ENCODE peak calls at places on chromosome 15, in five cellular contexts. M is CD8-positive, alpha-beta T cell; N is pancreas; K is A549; E is foreskin keratinocyte. R is an unnamed sample.

GRCh38 chr15:81113204-81113657 is 20.8 kb upstream of the CFAP161 start:
- ATAC-seq in M (no peak), N (peak; percentile 95), K (no peak), E (no peak), R (no peak)

GRCh38 chr15:38652998-38653397 is 88.4 kb upstream of the RASGRP1 start:
- ATAC-seq in M (peak; percentile 77), N (peak; percentile 19), K (no peak), E (no peak), R (no peak)

GRCh38 chr15:48574187-48574586 is 71.3 kb downstream of the FBN1 start:
- ATAC-seq in M (no peak), N (no peak), K (no peak), E (no peak), R (no peak)

GRCh38 chr15:60797444-60798040 is 318.6 kb upstream of the ICE2 start:
- ATAC-seq in M (no peak), N (peak; percentile 39), K (no peak), E (no peak), R (no peak)

GRCh38 chr15:76973362-76973743 is 21.6 kb upstream of the PSTPIP1 start:
- ATAC-seq in M (peak; percentile 84), N (peak; percentile 52), K (no peak), E (peak; percentile 38), R (no peak)

GRCh38 chr15:33860749-33861148 is 107.5 kb upstream of the CHRM5 start:
- ATAC-seq in M (no peak), N (no peak), K (peak; percentile 79), E (peak; percentile 94), R (no peak)

GRCh38 chr15:48636511-48636910 is 9.0 kb downstream of the FBN1 start:
- ATAC-seq in M (no peak), N (no peak), K (no peak), E (no peak), R (no peak)

GRCh38 chr15:76310470-76311070 is 699 bp downstream of the ETFA start:
- ATAC-seq in M (peak; percentile 6), N (peak; percentile 40), K (peak; percentile 23), E (peak; percentile 8), R (peak; percentile 5)

GRCh38 chr15:68550498-68551295 is 28.1 kb upstream of the CORO2B start:
- ATAC-seq in M (no peak), N (peak; percentile 94), K (peak; percentile 41), E (peak; percentile 29), R (peak; percentile 34)

GRCh38 chr15:48696627-48697312 is 51.3 kb upstream of the FBN1 start:
- ATAC-seq in M (no peak), N (no peak), K (no peak), E (peak; percentile 42), R (no peak)

GRCh38 chr15:36843822-36844221 is 256.5 kb downstream of the MEIS2 start:
- ATAC-seq in M (no peak), N (no peak), K (no peak), E (no peak), R (no peak)
- H3K27ac ChIP-seq in M (no peak overlapping the region), N (no peak overlapping the region), K (no peak overlapping the region), E (no peak overlapping the region), R (no peak overlapping the region)

GRCh38 chr15:88256261-88257230 is at the start of gene NTRK3:
- ATAC-seq in M (no peak), N (peak; percentile 27), K (peak; percentile 45), E (no peak), R (no peak)
- TF ChIP-seq CTCF in M (no peak), N (no peak), K (no peak), E (no peak), R (no peak)

GRCh38 chr15:95475067-95475466 is 855.4 kb upstream of the NR2F2 start:
- ATAC-seq in M (no peak), N (no peak), K (no peak), E (no peak), R (no peak)

GRCh38 chr15:95468820-95469219 is 861.7 kb upstream of the NR2F2 start:
- ATAC-seq in M (no peak), N (no peak), K (no peak), E (no peak), R (no peak)

GRCh38 chr15:95470997-95471692 is 859.4 kb upstream of the NR2F2 start:
- ATAC-seq in M (no peak), N (peak; percentile 28), K (no peak), E (no peak), R (no peak)

GRCh38 chr15:95469601-95470000 is 860.9 kb upstream of the NR2F2 start:
- ATAC-seq in M (no peak), N (no peak), K (no peak), E (no peak), R (no peak)

GRCh38 chr15:95470529-95470928 is 860.0 kb upstream of the NR2F2 start:
- ATAC-seq in M (no peak), N (no peak), K (no peak), E (no peak), R (no peak)
- H3K27ac ChIP-seq in M (no peak overlapping the region), N (no peak overlapping the region), K (no peak overlapping the region), E (no peak overlapping the region), R (no peak overlapping the region)

GRCh38 chr15:78808550-78808949 is 2.7 kb downstream of the ADAMTS7 start:
- ATAC-seq in M (peak; percentile 41), N (peak; percentile 45), K (no peak), E (peak; percentile 51), R (no peak)

GRCh38 chr15:78810003-78810376 is 1.3 kb downstream of the ADAMTS7 start:
- ATAC-seq in M (no peak), N (no peak), K (peak; percentile 5), E (peak; percentile 3), R (no peak)

GRCh38 chr15:78811124-78811824 is at the start of gene ADAMTS7:
- ATAC-seq in M (peak; percentile 73), N (peak; percentile 92), K (peak; percentile 86), E (peak; percentile 71), R (peak; percentile 93)

GRCh38 chr15:78810377-78811123 is 714 bp downstream of the ADAMTS7 start:
- ATAC-seq in M (peak; percentile 15), N (peak; percentile 15), K (peak; percentile 54), E (peak; percentile 17), R (peak; percentile 32)

GRCh38 chr15:78811825-78812183 is 540 bp upstream of the ADAMTS7 start:
- ATAC-seq in M (peak; percentile 9), N (peak; percentile 8), K (peak; percentile 11), E (peak; percentile 16), R (peak; percentile 31)
- TF ChIP-seq CTCF in M (peak; percentile 7), N (no peak), K (peak; percentile 20), E (no peak), R (no peak)

GRCh38 chr15:35695002-35695401 is 149.0 kb upstream of the DPH6 start:
- ATAC-seq in M (no peak), N (no peak), K (no peak), E (no peak), R (no peak)

GRCh38 chr15:35692256-35692867 is 146.4 kb upstream of the DPH6 start:
- ATAC-seq in M (no peak), N (no peak), K (no peak), E (no peak), R (no peak)

GRCh38 chr15:35691176-35691761 is 145.3 kb upstream of the DPH6 start:
- ATAC-seq in M (no peak), N (no peak), K (no peak), E (no peak), R (peak; percentile 34)

GRCh38 chr15:35693887-35694286 is 147.9 kb upstream of the DPH6 start:
- ATAC-seq in M (no peak), N (peak; percentile 71), K (no peak), E (no peak), R (no peak)

DNA sequence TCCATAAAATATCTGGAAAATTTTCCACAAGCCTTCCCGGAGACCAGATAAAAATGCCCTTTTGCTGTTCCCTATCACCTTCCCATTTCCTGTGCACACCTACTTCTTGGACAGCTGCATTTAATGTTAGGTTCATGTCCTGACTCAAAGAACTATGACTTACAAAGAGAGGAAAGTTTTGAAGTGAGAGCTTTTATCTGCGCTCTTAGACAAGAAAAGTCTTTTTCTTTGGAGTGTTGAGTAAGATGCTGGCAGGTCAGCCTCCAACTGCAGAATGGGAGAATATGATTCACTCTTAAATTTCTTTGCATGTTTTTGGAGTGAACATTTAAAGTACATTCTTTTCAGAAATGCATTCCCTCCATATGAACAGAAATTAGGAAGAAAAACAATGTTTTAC is 147.3 kb upstream of the DPH6 start:
- ATAC-seq in M (no peak), N (no peak), K (no peak), E (no peak), R (no peak)
- H3K27ac ChIP-seq in M (no peak overlapping the region), N (no peak overlapping the region), K (no peak overlapping the region), E (no peak overlapping the region), R (no peak overlapping the region)